ENCODE peak calls at places on chromosomes 3 and 15, in nine cellular contexts. B, H, W, P, J, S, L, Y and A are unnamed samples.

GRCh38 chr3:62631471-62631870 is 243.7 kb downstream of the CADPS start:
- DNase-seq in H (no peak), W (no peak), J (no peak), S (no peak), Y (no peak), P (no peak), L (no peak), B (no peak), A (no peak)

GRCh38 chr15:29102911-29103824 is 166.5 kb downstream of the NSMCE3 start:
- DNase-seq in W (no peak), B (no peak), J (no peak), S (no peak), H (peak), P (no peak), L (no peak), Y (no peak), A (no peak)

GRCh38 chr3:14418670-14419250 is 16.4 kb downstream of the SLC6A6 start:
- DNase-seq in B (no peak), P (no peak), W (peak), H (peak), Y (no peak), S (no peak), J (no peak), L (no peak), A (no peak)

GRCh38 chr3:169931747-169932520 is 20.6 kb downstream of the SAMD7 start:
- DNase-seq in W (no peak), H (no peak), B (no peak), S (no peak), Y (peak), J (no peak), P (no peak), L (no peak), A (no peak)

GRCh38 chr3:31247850-31248618 is 284.7 kb upstream of the STT3B start:
- DNase-seq in W (no peak), P (no peak), L (peak), H (no peak), S (no peak), B (no peak), J (no peak), Y (no peak), A (no peak)

GRCh38 chr15:95326689-95327525 is 1003.6 kb upstream of the NR2F2 start:
- DNase-seq in S (peak), J (no peak), Y (no peak), H (peak), P (no peak), L (no peak), B (no peak), W (no peak), A (no peak)

GRCh38 chr15:89946681-89947313 is 34.0 kb upstream of the ARPIN start:
- DNase-seq in W (no peak), L (no peak), P (no peak), H (no peak), B (no peak), Y (no peak), S (no peak), J (no peak), A (no peak)

GRCh38 chr3:185778821-185779220 is 46.0 kb downstream of the IGF2BP2 start:
- DNase-seq in W (no peak), J (no peak), B (no peak), L (no peak), P (no peak), Y (no peak), H (no peak), S (no peak), A (no peak)

GRCh38 chr15:66703540-66703941 is 1.5 kb downstream of the SMAD6 start:
- DNase-seq in J (peak), L (no peak), P (no peak), S (peak), H (peak), W (peak), B (no peak), Y (peak), A (no peak)

GRCh38 chr15:40343512-40343911 is 2.8 kb upstream of the CCDC9B start:
- DNase-seq in W (no peak), S (peak), H (peak), P (no peak), L (no peak), J (peak), Y (no peak), B (no peak), A (no peak)

GRCh38 chr15:82810863-82811421 is 1.5 kb downstream of the WHAMM start:
- DNase-seq in Y (peak), L (no peak), S (peak), B (no peak), J (no peak), P (no peak), H (no peak), W (no peak), A (no peak)

GRCh38 chr15:70486451-70487379 is 276.6 kb downstream of the UACA start:
- DNase-seq in B (no peak), H (peak), J (peak), S (peak), Y (peak), W (peak), L (no peak), P (no peak), A (no peak)

GRCh38 chr3:140349938-140350337 is 327.9 kb upstream of the TRIM42 start:
- DNase-seq in P (no peak), H (no peak), B (no peak), S (no peak), J (no peak), W (no peak), L (no peak), Y (no peak), A (no peak)

GRCh38 chr3:52774901-52775864 is 2.2 kb upstream of the ITIH1 start:
- DNase-seq in S (no peak), L (no peak), H (no peak), Y (no peak), B (peak), P (no peak), J (no peak), W (peak), A (no peak)

GRCh38 chr3:142993958-142994442 is 7.4 kb upstream of the U2SURP start:
- DNase-seq in Y (peak), W (no peak), S (peak), B (no peak), P (no peak), H (peak), J (peak), L (peak), A (no peak)

GRCh38 chr3:120284702-120285507 is at the start of gene GPR156:
- DNase-seq in B (no peak), J (no peak), P (no peak), W (no peak), Y (no peak), H (peak), S (peak), L (no peak), A (no peak)

GRCh38 chr3:67034371-67034770 is 36.3 kb downstream of the KBTBD8 start:
- DNase-seq in J (no peak), B (no peak), H (no peak), Y (no peak), S (no peak), W (no peak), P (peak), L (no peak), A (no peak)

GRCh38 chr15:31341501-31342195 is 15.0 kb downstream of the KLF13 start:
- DNase-seq in L (no peak), W (peak), H (peak), B (no peak), S (no peak), Y (no peak), J (no peak), P (no peak), A (no peak)

GRCh38 chr3:49427581-49427980 is 1.5 kb downstream of the NICN1 start:
- DNase-seq in P (no peak), J (no peak), H (peak), S (no peak), W (no peak), B (no peak), L (no peak), Y (no peak), A (no peak)

GRCh38 chr3:126524429-126524988 is 554 bp downstream of the CHST13 start:
- DNase-seq in H (peak), W (peak), Y (no peak), P (no peak), B (no peak), S (no peak), J (no peak), L (no peak), A (peak)

GRCh38 chr15:80694624-80695098 is 449 bp upstream of the ABHD17C start:
- DNase-seq in W (peak), P (no peak), Y (peak), L (no peak), H (peak), B (no peak), J (peak), S (peak), A (no peak)

GRCh38 chr15:70299931-70300858 is 202.5 kb upstream of the TLE3 start:
- DNase-seq in P (no peak), L (no peak), H (no peak), Y (peak), B (no peak), S (no peak), J (no peak), W (peak), A (no peak)

GRCh38 chr15:74365619-74366445 is 1.6 kb downstream of the CYP11A1 start:
- DNase-seq in B (no peak), J (peak), Y (peak), L (no peak), W (peak), H (peak), S (peak), P (no peak), A (no peak)

GRCh38 chr15:57060799-57061198 is 142.4 kb downstream of the TCF12 start:
- DNase-seq in S (peak), Y (no peak), W (no peak), L (no peak), B (no peak), H (peak), J (peak), P (peak), A (no peak)

GRCh38 chr3:22700876-22701275 is 502.3 kb upstream of the UBE2E2 start:
- DNase-seq in J (no peak), L (no peak), Y (no peak), P (no peak), B (no peak), W (no peak), H (no peak), S (no peak), A (no peak)

GRCh38 chr3:31882895-31883294 is 98.2 kb downstream of the OSBPL10 start:
- DNase-seq in H (no peak), Y (no peak), L (no peak), B (no peak), S (no peak), W (no peak), P (no peak), J (no peak), A (no peak)

GRCh38 chr3:31620656-31621055 is 87.9 kb downstream of the STT3B start:
- DNase-seq in Y (no peak), B (no peak), J (no peak), L (no peak), S (no peak), H (no peak), P (no peak), W (no peak), A (no peak)

GRCh38 chr15:93088981-93089854 is at the start of gene RGMA:
- DNase-seq in B (no peak), H (peak), P (no peak), J (no peak), W (peak), Y (peak), S (no peak), L (no peak), A (no peak)

GRCh38 chr15:35624881-35625280 is 78.9 kb upstream of the DPH6 start:
- DNase-seq in H (peak), S (peak), B (no peak), P (peak), W (peak), L (no peak), Y (no peak), J (peak), A (no peak)

GRCh38 chr3:6779140-6779539 is 81.8 kb upstream of the GRM7 start:
- DNase-seq in J (no peak), W (no peak), H (no peak), P (no peak), B (no peak), S (no peak), Y (no peak), L (no peak), A (no peak)
- TF ChIP-seq CTCF in J (no peak), W (no peak), H (no peak), P (no peak), B (no peak), S (no peak), Y (no peak), L (no peak), A (no peak)

GRCh38 chr3:117128876-117129275 is 419.3 kb downstream of the TUSC7 start:
- DNase-seq in B (no peak), S (no peak), W (no peak), L (no peak), P (no peak), Y (no peak), H (no peak), J (no peak), A (no peak)

GRCh38 chr3:117126460-117126859 is 416.9 kb downstream of the TUSC7 start:
- DNase-seq in B (no peak), J (no peak), P (no peak), Y (no peak), H (no peak), S (no peak), L (no peak), W (no peak), A (no peak)

GRCh38 chr3:117130222-117130621 is 420.6 kb downstream of the TUSC7 start:
- DNase-seq in P (no peak), J (no peak), Y (no peak), B (no peak), L (no peak), H (peak), S (no peak), W (no peak), A (no peak)

GRCh38 chr3:117128133-117128532 is 418.6 kb downstream of the TUSC7 start:
- DNase-seq in B (no peak), H (no peak), J (no peak), P (no peak), Y (no peak), S (no peak), W (no peak), L (no peak), A (no peak)

GRCh38 chr3:117127147-117127546 is 417.6 kb downstream of the TUSC7 start:
- DNase-seq in J (no peak), L (no peak), S (no peak), W (no peak), P (no peak), Y (no peak), B (no peak), H (no peak), A (no peak)
- TF ChIP-seq CTCF in J (no peak), L (no peak), S (no peak), W (no peak), P (no peak), Y (no peak), B (no peak), H (no peak), A (no peak)

DNA sequence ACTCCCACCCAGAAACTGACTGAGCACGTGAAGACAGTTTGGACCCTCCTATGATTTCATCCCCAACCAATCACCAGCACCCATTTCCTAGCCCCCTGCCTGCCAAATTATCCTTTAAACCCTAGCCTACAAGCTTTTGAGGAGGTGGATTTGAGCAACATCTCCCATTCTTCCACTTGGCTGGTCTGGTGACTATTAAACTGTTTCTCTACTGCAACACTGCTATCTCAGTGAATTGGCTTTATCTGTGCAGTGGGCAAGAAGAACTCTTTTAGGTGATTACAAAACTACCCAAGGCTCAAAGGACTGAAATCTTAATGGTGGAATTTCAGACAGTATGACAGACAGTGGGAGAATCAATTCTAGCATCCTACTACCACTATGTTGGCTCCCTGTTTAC is 57.6 kb downstream of the FOXB1 start:
- DNase-seq in W (no peak), S (no peak), B (no peak), H (no peak), L (no peak), P (no peak), Y (no peak), J (no peak), A (no peak)
- TF ChIP-seq CTCF in W (no peak), S (no peak), B (no peak), H (no peak), L (no peak), P (no peak), Y (no peak), J (no peak), A (no peak)

GRCh38 chr15:27019687-27020086 is 48.7 kb downstream of the GABRG3 start:
- DNase-seq in L (no peak), H (no peak), S (no peak), W (no peak), P (no peak), B (no peak), Y (no peak), J (no peak), A (no peak)

GRCh38 chr15:27017168-27017809 is 46.3 kb downstream of the GABRG3 start:
- DNase-seq in J (peak), S (peak), Y (no peak), W (no peak), B (no peak), P (no peak), L (no peak), H (peak), A (peak)
- TF ChIP-seq CTCF in J (peak), S (peak), Y (no peak), W (peak), B (peak), P (peak), L (peak), H (peak), A (peak)